ENCODE peak calls at places on chromosomes 4 and X, in six cellular contexts. E, W, D, Z, Q and H are unnamed samples.

GRCh38 chr4:112585977-112586736 is 50.6 kb downstream of the ZGRF1 start:
- DNase-seq in Q (no peak), Z (no peak), E (no peak), W (no peak), D (no peak), H (no peak)

GRCh38 chr4:26325191-26325590 is 4.4 kb downstream of the RBPJ start:
- DNase-seq in D (no peak), E (no peak), Q (no peak), Z (no peak), W (no peak), H (no peak)

GRCh38 chrX:54248309-54248708 is 65.3 kb upstream of the FAM120C start:
- DNase-seq in E (no peak), Z (no peak), W (no peak), D (no peak), Q (no peak), H (no peak)

GRCh38 chr4:175071123-175071522 is 153.0 kb downstream of the ADAM29 start:
- DNase-seq in Q (no peak), Z (no peak), E (no peak), D (no peak), W (no peak), H (no peak)

GRCh38 chr4:53040459-53040815 is 178.3 kb downstream of the RASL11B start:
- DNase-seq in Q (no peak), Z (no peak), W (no peak), E (no peak), D (no peak), H (no peak)

GRCh38 chrX:104913348-104913747 is 307.1 kb downstream of the TEX13A start:
- DNase-seq in W (no peak), D (no peak), E (no peak), Q (peak; percentile 13), Z (peak; percentile 23), H (no peak)

GRCh38 chrX:2484721-2485459 is 15.9 kb downstream of the DHRSX start:
- DNase-seq in D (no peak), Q (peak; percentile 53), W (no peak), E (no peak), Z (no peak), H (peak; percentile 57)

GRCh38 chrX:154017766-154018517 is 1.8 kb downstream of the IRAK1 start:
- DNase-seq in W (no peak), E (no peak), Z (no peak), D (no peak), Q (no peak), H (no peak)

GRCh38 chr4:170978990-170979389 is 834.2 kb upstream of the GALNTL6 start:
- DNase-seq in W (no peak), D (no peak), Z (no peak), E (no peak), Q (peak; percentile 75), H (no peak)

GRCh38 chrX:38870386-38870895 is 69.2 kb downstream of the MID1IP1 start:
- DNase-seq in E (no peak), D (no peak), Q (no peak), W (peak; percentile 45), Z (no peak), H (no peak)

GRCh38 chrX:78011846-78012245 is 42.4 kb upstream of the PGAM4 start:
- DNase-seq in D (no peak), Q (no peak), E (no peak), W (no peak), Z (no peak), H (no peak)

GRCh38 chr4:119647558-119647957 is 19.0 kb upstream of the PDE5A start:
- DNase-seq in E (no peak), D (no peak), Z (no peak), Q (no peak), W (no peak), H (no peak)

GRCh38 chr4:74117024-74117534 is 18.1 kb upstream of the CXCL2 start:
- DNase-seq in D (no peak), W (peak; percentile 50), E (peak; percentile 62), Z (no peak), Q (no peak), H (no peak)

GRCh38 chrX:40108959-40109287 is 11.2 kb upstream of the BCOR start:
- DNase-seq in E (peak; percentile 77), Q (peak; percentile 70), Z (no peak), W (peak; percentile 79), D (no peak), H (peak; percentile 88)

GRCh38 chrX:125709532-125709931 is 389.9 kb downstream of the TEX13C start:
- DNase-seq in D (no peak), E (no peak), W (no peak), Z (no peak), Q (no peak), H (no peak)